ENCODE peak calls at places on chromosomes 11 and 22, in four cellular contexts. E is SK-N-MC, Q is lower lobe of right lung, B is brain microvascular endothelial cell. T is an unnamed sample.

GRCh38 chr11:15971215-15971546 is 385.2 kb downstream of the SOX6 start:
- DNase-seq in E (no peak), Q (no peak), B (no peak), T (no peak)

GRCh38 chr11:34314176-34314575 is 43.6 kb downstream of the ABTB2 start:
- DNase-seq in E (no peak), Q (no peak), B (no peak), T (no peak)

GRCh38 chr11:124072147-124072546 is 31.0 kb upstream of the OR10G7 start:
- DNase-seq in E (no peak), Q (no peak), B (no peak), T (no peak)

GRCh38 chr11:93591247-93591898 is 48.2 kb upstream of the SMCO4 start:
- DNase-seq in E (no peak), Q (no peak), B (peak; percentile 79), T (no peak)

GRCh38 chr11:5285703-5286102 is 16.0 kb upstream of the HBE1 start:
- DNase-seq in E (no peak), Q (no peak), B (no peak), T (no peak)

GRCh38 chr11:61871158-61871597 is 20.2 kb downstream of the FADS3 start:
- DNase-seq in E (no peak), Q (peak; percentile 80), B (peak; percentile 73), T (peak; percentile 90)

GRCh38 chr22:37747715-37748100 is 50.9 kb downstream of the TRIOBP start:
- DNase-seq in E (no peak), Q (no peak), B (no peak), T (no peak)

GRCh38 chr11:45879803-45880685 is 5.4 kb upstream of the MAPK8IP1 start:
- DNase-seq in E (no peak), Q (no peak), B (no peak), T (no peak)

GRCh38 chr11:19903620-19904069 is 191.0 kb downstream of the NAV2 start:
- DNase-seq in E (peak; percentile 26), Q (peak; percentile 68), B (peak; percentile 84), T (peak; percentile 69)

GRCh38 chr22:42316988-42317387 is 46.5 kb upstream of the TCF20 start:
- DNase-seq in E (no peak), Q (no peak), B (no peak), T (peak; percentile 51)

GRCh38 chr11:26626346-26626745 is 54.3 kb upstream of the MUC15 start:
- DNase-seq in E (no peak), Q (no peak), B (peak; percentile 2), T (no peak)

GRCh38 chr11:69378303-69379141 is 84.6 kb downstream of the MYEOV start:
- DNase-seq in E (no peak), Q (no peak), B (no peak), T (peak; percentile 15)

T was measured in left ventricle myocardium superior.